ENCODE peak calls at places on chromosome 10, in seven cellular contexts. One of them, this sample, is unnamed. For H3K4me1, the result is how much of the 10 kb centered on the place peaks cover.

GRCh38 chr10:88991900-88992237 is 1.3 kb downstream of the FAS start:
- DNase-seq in upper lobe of right lung: no peak
- DNase-seq in SJSA1: no peak
- DNase-seq in cardiac muscle cell: no peak
- DNase-seq in left ventricle myocardium inferior: no peak
- DNase-seq in fibroblast of lung: no peak
- DNase-seq in colonic mucosa: no peak
- DNase-seq in this sample: no peak

GRCh38 chr10:35480150-35480549 is 125.0 kb upstream of the GJD4 start:
- DNase-seq in upper lobe of right lung: no peak
- DNase-seq in SJSA1: no peak
- DNase-seq in left ventricle myocardium inferior: no peak
- DNase-seq in colonic mucosa: no peak
- DNase-seq in cardiac muscle cell: no peak
- DNase-seq in fibroblast of lung: no peak
- DNase-seq in this sample: no peak

GRCh38 chr10:132131581-132132250 is 55.0 kb upstream of the DPYSL4 start:
- DNase-seq in cardiac muscle cell: no peak
- DNase-seq in SJSA1: no peak
- DNase-seq in upper lobe of right lung: peak
- DNase-seq in colonic mucosa: no peak
- DNase-seq in fibroblast of lung: no peak
- DNase-seq in left ventricle myocardium inferior: peak
- DNase-seq in this sample: no peak

GRCh38 chr10:51915031-51915542 is 215.7 kb upstream of the CSTF2T start:
- DNase-seq in upper lobe of right lung: no peak
- DNase-seq in colonic mucosa: no peak
- DNase-seq in SJSA1: no peak
- DNase-seq in left ventricle myocardium inferior: no peak
- DNase-seq in fibroblast of lung: no peak
- DNase-seq in cardiac muscle cell: no peak
- DNase-seq in this sample: no peak

GRCh38 chr10:36462194-36462593 is 663.2 kb upstream of the ANKRD30A start:
- DNase-seq in fibroblast of lung: peak
- DNase-seq in left ventricle myocardium inferior: no peak
- DNase-seq in upper lobe of right lung: no peak
- DNase-seq in colonic mucosa: no peak
- DNase-seq in SJSA1: no peak
- DNase-seq in cardiac muscle cell: no peak
- DNase-seq in this sample: no peak

GRCh38 chr10:3595736-3596135 is 189.3 kb downstream of the KLF6 start:
- DNase-seq in cardiac muscle cell: no peak
- DNase-seq in upper lobe of right lung: no peak
- DNase-seq in colonic mucosa: no peak
- DNase-seq in SJSA1: no peak
- DNase-seq in left ventricle myocardium inferior: no peak
- DNase-seq in fibroblast of lung: no peak
- DNase-seq in this sample: no peak

GRCh38 chr10:133292919-133293809 is 15.5 kb downstream of the TUBGCP2 start:
- DNase-seq in left ventricle myocardium inferior: no peak
- DNase-seq in colonic mucosa: no peak
- DNase-seq in fibroblast of lung: peak
- DNase-seq in SJSA1: peak
- DNase-seq in upper lobe of right lung: peak
- DNase-seq in cardiac muscle cell: no peak
- DNase-seq in this sample: no peak

GRCh38 chr10:83222300-83222699 is 917.0 kb upstream of the GHITM start:
- DNase-seq in fibroblast of lung: no peak
- DNase-seq in colonic mucosa: no peak
- DNase-seq in upper lobe of right lung: no peak
- DNase-seq in cardiac muscle cell: no peak
- DNase-seq in SJSA1: no peak
- DNase-seq in left ventricle myocardium inferior: no peak
- DNase-seq in this sample: no peak

GRCh38 chr10:29956335-29956924 is 103.0 kb downstream of the JCAD start:
- DNase-seq in upper lobe of right lung: no peak
- DNase-seq in SJSA1: no peak
- DNase-seq in colonic mucosa: no peak
- DNase-seq in left ventricle myocardium inferior: no peak
- DNase-seq in fibroblast of lung: no peak
- DNase-seq in cardiac muscle cell: no peak
- DNase-seq in this sample: no peak

GRCh38 chr10:86355571-86356038 is 11.0 kb downstream of the GRID1 start:
- DNase-seq in upper lobe of right lung: no peak
- DNase-seq in SJSA1: no peak
- DNase-seq in colonic mucosa: peak
- DNase-seq in left ventricle myocardium inferior: peak
- DNase-seq in fibroblast of lung: no peak
- DNase-seq in cardiac muscle cell: no peak
- DNase-seq in this sample: no peak

GRCh38 chr10:100670828-100671479 is 74.4 kb upstream of the PAX2 start:
- DNase-seq in fibroblast of lung: no peak
- DNase-seq in colonic mucosa: peak
- DNase-seq in SJSA1: no peak
- DNase-seq in upper lobe of right lung: peak
- DNase-seq in left ventricle myocardium inferior: no peak
- DNase-seq in cardiac muscle cell: peak
- DNase-seq in this sample: no peak

GRCh38 chr10:21532694-21533576 is 1.1 kb upstream of the MLLT10 start:
- DNase-seq in fibroblast of lung: no peak
- DNase-seq in cardiac muscle cell: no peak
- DNase-seq in upper lobe of right lung: no peak
- DNase-seq in SJSA1: no peak
- DNase-seq in colonic mucosa: no peak
- DNase-seq in left ventricle myocardium inferior: no peak
- DNase-seq in this sample: no peak

GRCh38 chr10:29595146-29595545 is 39.6 kb downstream of the SVIL start:
- DNase-seq in upper lobe of right lung: no peak
- DNase-seq in cardiac muscle cell: no peak
- DNase-seq in fibroblast of lung: no peak
- DNase-seq in left ventricle myocardium inferior: no peak
- DNase-seq in SJSA1: no peak
- DNase-seq in colonic mucosa: no peak
- DNase-seq in this sample: no peak

GRCh38 chr10:129715805-129716785 is 248.0 kb downstream of the EBF3 start:
- DNase-seq in upper lobe of right lung: no peak
- DNase-seq in cardiac muscle cell: no peak
- DNase-seq in fibroblast of lung: no peak
- DNase-seq in left ventricle myocardium inferior: no peak
- DNase-seq in colonic mucosa: peak
- DNase-seq in SJSA1: no peak
- DNase-seq in this sample: no peak

GRCh38 chr10:79430506-79430905 is 14.9 kb downstream of the ZCCHC24 start:
- DNase-seq in SJSA1: no peak
- DNase-seq in colonic mucosa: no peak
- DNase-seq in fibroblast of lung: no peak
- DNase-seq in upper lobe of right lung: no peak
- DNase-seq in cardiac muscle cell: no peak
- DNase-seq in left ventricle myocardium inferior: no peak
- DNase-seq in this sample: no peak

GRCh38 chr10:79427965-79428364 is 17.5 kb downstream of the ZCCHC24 start:
- DNase-seq in left ventricle myocardium inferior: no peak
- DNase-seq in SJSA1: no peak
- DNase-seq in colonic mucosa: no peak
- DNase-seq in upper lobe of right lung: no peak
- DNase-seq in fibroblast of lung: no peak
- DNase-seq in cardiac muscle cell: no peak
- DNase-seq in this sample: no peak

GRCh38 chr10:79431422-79431821 is 14.0 kb downstream of the ZCCHC24 start:
- DNase-seq in colonic mucosa: no peak
- DNase-seq in SJSA1: no peak
- DNase-seq in cardiac muscle cell: no peak
- DNase-seq in fibroblast of lung: no peak
- DNase-seq in upper lobe of right lung: no peak
- DNase-seq in left ventricle myocardium inferior: no peak
- DNase-seq in this sample: no peak

GRCh38 chr10:79430946-79431345 is 14.5 kb downstream of the ZCCHC24 start:
- DNase-seq in colonic mucosa: no peak
- DNase-seq in fibroblast of lung: no peak
- DNase-seq in cardiac muscle cell: no peak
- DNase-seq in upper lobe of right lung: no peak
- DNase-seq in SJSA1: no peak
- DNase-seq in left ventricle myocardium inferior: no peak
- DNase-seq in this sample: no peak

DNA sequence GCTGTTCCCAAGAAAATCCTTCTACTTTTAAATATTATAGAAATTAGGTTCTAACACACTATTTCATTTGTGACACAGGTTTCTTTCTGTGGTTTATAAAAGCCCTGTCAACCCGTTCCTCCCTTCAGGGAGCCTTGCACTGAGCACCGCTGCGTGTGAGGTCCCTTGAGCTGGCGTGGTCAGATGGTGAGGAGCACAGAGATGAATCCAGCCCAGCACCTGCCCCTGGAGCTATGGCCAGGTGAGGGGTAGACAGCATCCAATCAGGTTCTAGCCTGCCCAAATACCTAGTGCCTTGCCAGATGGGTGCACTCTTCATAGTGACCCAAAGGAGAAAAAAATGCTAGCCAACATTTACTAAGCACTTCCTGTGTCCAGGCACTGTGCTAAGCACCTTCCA is 15.7 kb downstream of the ZCCHC24 start:
- DNase-seq in upper lobe of right lung: no peak
- DNase-seq in fibroblast of lung: no peak
- DNase-seq in cardiac muscle cell: no peak
- DNase-seq in colonic mucosa: no peak
- DNase-seq in SJSA1: no peak
- DNase-seq in left ventricle myocardium inferior: no peak
- DNase-seq in this sample: no peak
- H3K4me1 ChIP-seq in upper lobe of right lung: under half
- H3K4me1 ChIP-seq in fibroblast of lung: under half
- H3K4me1 ChIP-seq in cardiac muscle cell: under half
- H3K4me1 ChIP-seq in colonic mucosa: under half
- H3K4me1 ChIP-seq in SJSA1: under half
- H3K4me1 ChIP-seq in left ventricle myocardium inferior: half or more
- H3K4me1 ChIP-seq in this sample: under half

GRCh38 chr10:90917968-90918318 is 2.9 kb downstream of the ANKRD1 start:
- DNase-seq in cardiac muscle cell: no peak
- DNase-seq in colonic mucosa: no peak
- DNase-seq in SJSA1: no peak
- DNase-seq in fibroblast of lung: no peak
- DNase-seq in upper lobe of right lung: no peak
- DNase-seq in left ventricle myocardium inferior: no peak
- DNase-seq in this sample: no peak
- H3K4me1 ChIP-seq in cardiac muscle cell: under half
- H3K4me1 ChIP-seq in colonic mucosa: under half
- H3K4me1 ChIP-seq in SJSA1: under half
- H3K4me1 ChIP-seq in fibroblast of lung: under half
- H3K4me1 ChIP-seq in upper lobe of right lung: under half
- H3K4me1 ChIP-seq in left ventricle myocardium inferior: under half
- H3K4me1 ChIP-seq in this sample: under half

DNA sequence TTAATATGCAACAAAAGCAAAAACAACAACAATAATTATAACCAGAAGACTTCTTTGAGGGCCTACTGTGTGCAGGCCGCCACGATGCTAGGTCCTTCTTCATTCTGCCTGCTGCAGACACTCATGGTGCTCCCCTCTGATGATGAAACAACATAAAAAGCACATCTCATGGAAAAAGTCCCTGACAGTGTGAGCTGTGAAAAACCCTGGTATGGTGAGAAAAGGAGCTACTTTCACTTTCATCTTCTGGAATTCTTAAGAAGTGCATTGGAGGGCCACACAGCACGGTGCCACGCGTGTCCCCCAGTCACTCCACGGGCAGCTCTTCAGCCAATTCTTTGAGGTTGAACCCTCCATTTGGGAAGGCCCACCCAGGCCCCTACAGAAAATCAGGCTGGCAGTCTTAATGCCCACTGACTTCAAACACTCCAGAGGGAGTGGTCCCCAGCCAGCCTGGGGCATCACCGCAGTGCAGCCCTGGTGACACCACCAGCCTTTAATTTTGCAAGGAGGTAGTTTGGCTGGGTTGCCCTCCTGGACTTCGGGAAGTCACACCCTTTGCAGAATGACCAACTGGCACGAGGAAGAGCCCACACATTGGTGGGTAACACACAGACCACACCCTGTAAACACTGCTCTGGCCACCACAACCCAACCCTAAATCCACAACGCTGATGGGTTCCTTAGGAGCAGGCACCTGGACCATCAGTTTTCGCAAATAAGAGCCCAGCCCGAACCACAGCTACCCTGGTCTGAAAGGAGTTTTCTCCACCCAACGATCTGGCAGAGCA is 7.6 kb downstream of the KCNMA1 start:
- DNase-seq in left ventricle myocardium inferior: no peak
- DNase-seq in upper lobe of right lung: no peak
- DNase-seq in fibroblast of lung: peak
- DNase-seq in colonic mucosa: no peak
- DNase-seq in SJSA1: peak
- DNase-seq in cardiac muscle cell: no peak
- DNase-seq in this sample: no peak
- H3K4me1 ChIP-seq in left ventricle myocardium inferior: under half
- H3K4me1 ChIP-seq in upper lobe of right lung: under half
- H3K4me1 ChIP-seq in fibroblast of lung: under half
- H3K4me1 ChIP-seq in colonic mucosa: under half
- H3K4me1 ChIP-seq in SJSA1: under half
- H3K4me1 ChIP-seq in cardiac muscle cell: under half
- H3K4me1 ChIP-seq in this sample: under half

DNA sequence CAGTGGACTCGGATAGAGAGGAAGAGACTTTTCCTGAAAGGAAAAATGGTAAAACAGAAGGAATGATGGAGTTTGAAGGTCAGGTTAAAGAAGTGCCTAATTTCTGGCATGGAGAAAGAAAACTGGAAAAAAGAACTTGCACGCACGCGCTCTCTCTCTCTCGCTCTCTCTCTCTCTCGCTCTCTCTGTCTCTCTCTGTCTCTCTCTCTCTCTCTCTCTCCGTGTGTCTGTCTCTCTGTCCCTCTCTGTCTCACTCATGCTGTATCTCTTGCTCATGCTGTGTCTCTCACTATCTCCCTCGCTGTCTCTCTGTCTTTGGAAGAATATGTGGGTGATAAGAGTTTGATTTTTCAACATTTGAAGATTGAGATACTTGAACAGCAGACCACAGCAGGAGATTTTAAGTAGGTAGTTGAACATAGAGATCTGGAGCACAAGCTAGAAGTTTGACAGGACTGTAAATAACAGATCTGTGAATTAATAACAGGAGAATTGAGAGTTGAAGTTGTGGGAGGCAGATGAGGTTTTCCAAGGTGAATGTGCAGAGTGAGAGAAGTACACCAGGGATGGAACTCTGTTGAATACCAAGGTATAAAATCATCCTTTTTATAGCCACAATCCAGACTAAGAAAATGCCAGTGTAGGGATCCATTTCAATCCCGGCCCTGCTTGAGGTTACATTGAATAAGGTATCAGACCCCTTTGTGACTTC is 33.1 kb downstream of the ADD3 start:
- DNase-seq in cardiac muscle cell: no peak
- DNase-seq in fibroblast of lung: no peak
- DNase-seq in SJSA1: no peak
- DNase-seq in upper lobe of right lung: no peak
- DNase-seq in left ventricle myocardium inferior: no peak
- DNase-seq in colonic mucosa: no peak
- DNase-seq in this sample: no peak
- H3K4me1 ChIP-seq in cardiac muscle cell: under half
- H3K4me1 ChIP-seq in fibroblast of lung: under half
- H3K4me1 ChIP-seq in SJSA1: under half
- H3K4me1 ChIP-seq in upper lobe of right lung: under half
- H3K4me1 ChIP-seq in left ventricle myocardium inferior: half or more
- H3K4me1 ChIP-seq in colonic mucosa: under half
- H3K4me1 ChIP-seq in this sample: under half

DNA sequence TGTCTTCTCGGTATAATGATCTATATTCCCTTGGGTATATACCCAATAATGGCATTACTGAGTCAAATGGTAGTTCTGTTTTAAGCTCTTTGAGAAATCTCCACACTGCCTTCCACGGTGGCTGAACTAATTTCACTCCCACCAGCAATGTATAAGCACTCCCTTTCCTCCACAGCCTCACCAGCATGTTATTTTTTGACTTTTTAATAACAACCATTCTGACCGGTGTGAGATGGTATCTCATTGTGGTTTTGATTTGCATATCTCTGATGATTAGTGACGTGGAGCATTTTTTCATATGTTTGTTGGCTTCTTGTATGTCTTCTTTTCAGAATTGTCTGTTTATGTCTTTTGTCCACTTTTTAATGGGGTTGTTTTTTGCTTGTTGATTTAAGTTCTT is 33.6 kb downstream of the KIAA1217 start:
- DNase-seq in cardiac muscle cell: no peak
- DNase-seq in upper lobe of right lung: no peak
- DNase-seq in SJSA1: no peak
- DNase-seq in colonic mucosa: no peak
- DNase-seq in left ventricle myocardium inferior: no peak
- DNase-seq in fibroblast of lung: no peak
- DNase-seq in this sample: no peak
- H3K4me1 ChIP-seq in cardiac muscle cell: under half
- H3K4me1 ChIP-seq in upper lobe of right lung: under half
- H3K4me1 ChIP-seq in SJSA1: under half
- H3K4me1 ChIP-seq in colonic mucosa: under half
- H3K4me1 ChIP-seq in left ventricle myocardium inferior: half or more
- H3K4me1 ChIP-seq in fibroblast of lung: under half
- H3K4me1 ChIP-seq in this sample: under half